ENCODE peak calls at places on chromosomes 11 and 22, in six cellular contexts. K is stimulated activated CD8-positive, alpha-beta memory T cell treated with anti-CD3 and anti-CD28 coated beads, Interleukin-4, amount 100 ng/mL, for 1 hour; F is activated T-cell treated with anti-CD3 and anti-CD28 coated beads, Interleukin-2, amount 50 U/mL, for 24 hours; S is RPMI8226; Z is mesendoderm; T is COLO829. B is an unnamed sample.

GRCh38 chr11:61699737-61700160 is 19.6 kb downstream of the DAGLA start:
- DNase-seq in F (no peak), K (no peak), Z (no peak), S (no peak), T (no peak), B (no peak)

GRCh38 chr11:34044664-34045485 is 6.7 kb upstream of the CAPRIN1 start:
- DNase-seq in K (no peak), S (peak; percentile 8), F (no peak), T (no peak), Z (peak; percentile 50), B (peak; percentile 53)

GRCh38 chr11:113091578-113091844 is 130.3 kb downstream of the NCAM1 start:
- DNase-seq in T (peak; percentile 19), K (no peak), F (no peak), Z (no peak), S (no peak), B (no peak)

GRCh38 chr11:67262731-67263675 is 3.3 kb upstream of the GRK2 start:
- DNase-seq in S (peak; percentile 85), T (peak; percentile 95), F (peak; percentile 82), Z (peak; percentile 85), K (no peak), B (peak; percentile 83)

GRCh38 chr22:41127447-41127846 is 35.1 kb downstream of the EP300 start:
- DNase-seq in S (no peak), F (no peak), K (no peak), Z (no peak), T (no peak), B (no peak)

GRCh38 chr11:117928818-117929567 is at the start of gene TMPRSS13:
- DNase-seq in Z (peak; percentile 93), F (no peak), T (no peak), S (no peak), K (no peak), B (no peak)

GRCh38 chr22:46105494-46106278 is 44.6 kb upstream of the PPARA start:
- DNase-seq in K (no peak), T (no peak), Z (no peak), F (no peak), S (no peak), B (no peak)

GRCh38 chr11:68215087-68215445 is 2.0 kb upstream of the KMT5B start:
- DNase-seq in F (peak; percentile 50), Z (no peak), K (no peak), S (peak; percentile 40), T (no peak), B (no peak)

GRCh38 chr11:65651589-65652510 is 10.9 kb downstream of the RELA start:
- DNase-seq in S (no peak), K (no peak), F (no peak), T (no peak), Z (no peak), B (no peak)

GRCh38 chr11:77124488-77124887 is 3.6 kb upstream of the MYO7A start:
- DNase-seq in F (no peak), S (no peak), Z (no peak), T (no peak), K (no peak), B (no peak)

GRCh38 chr11:57751676-57752253 is at the start of gene BTBD18:
- DNase-seq in K (no peak), F (no peak), Z (peak; percentile 84), S (peak; percentile 10), T (no peak), B (peak; percentile 70)

GRCh38 chr22:44839061-44839460 is 86.7 kb downstream of the ARHGAP8 start:
- DNase-seq in Z (no peak), F (no peak), S (no peak), K (no peak), T (no peak), B (no peak)

GRCh38 chr22:50183141-50183971 is 2.4 kb upstream of the TRABD start:
- DNase-seq in T (no peak), F (no peak), Z (no peak), K (no peak), S (no peak), B (no peak)

GRCh38 chr11:86551286-86551685 is 121.1 kb downstream of the ME3 start:
- DNase-seq in Z (peak; percentile 18), F (no peak), S (peak; percentile 6), T (no peak), K (no peak), B (no peak)

GRCh38 chr11:67645521-67646457 is 4.7 kb downstream of the ACY3 start:
- DNase-seq in F (no peak), T (no peak), S (peak; percentile 51), Z (peak; percentile 57), K (no peak), B (no peak)

GRCh38 chr11:3807856-3808845 is at the start of gene PGAP2:
- DNase-seq in K (peak; percentile 21), T (peak; percentile 78), F (peak; percentile 77), S (peak; percentile 58), Z (peak; percentile 92), B (peak; percentile 91)

GRCh38 chr22:40694409-40694808 is 15.1 kb downstream of the MCHR1 start:
- DNase-seq in T (no peak), Z (no peak), F (no peak), S (no peak), K (no peak), B (no peak)

GRCh38 chr11:12238420-12238819 is 128.0 kb downstream of the MICAL2 start:
- DNase-seq in Z (no peak), F (no peak), T (no peak), S (no peak), K (no peak), B (no peak)

GRCh38 chr11:41245184-41245583 is 214.3 kb downstream of the LRRC4C start:
- DNase-seq in K (no peak), Z (no peak), S (no peak), T (no peak), F (no peak), B (no peak)